ENCODE peak calls at places on chromosomes 3 and 15, in nine cellular contexts. K is AG10803; P is AG09309; E is coronary artery; M is AG04450; A is B cell; U is GM23338; W is activated CD8-positive, alpha-beta T cell treated with anti-CD3 and anti-CD28 coated beads for 36 hours; G is A549. F is an unnamed sample.

GRCh38 chr15:87498545-87498944 is 758.0 kb downstream of the NTRK3 start:
- DNase-seq in K (peak), M (peak), E (no peak), W (no peak), U (no peak), A (no peak), P (no peak), G (no peak), F (no peak)

GRCh38 chr3:185549111-185549510 is 3.3 kb downstream of the LIPH start:
- DNase-seq in G (peak), U (no peak), K (peak), M (peak), P (peak), A (no peak), W (no peak), E (no peak), F (no peak)

GRCh38 chr15:50210462-50211264 is 28.7 kb downstream of the SLC27A2 start:
- DNase-seq in G (no peak), U (no peak), A (no peak), W (no peak), P (no peak), K (no peak), E (no peak), M (no peak), F (no peak)

GRCh38 chr15:67010898-67011619 is 54.3 kb upstream of the SMAD3 start:
- DNase-seq in K (peak), U (peak), P (no peak), E (no peak), W (no peak), A (no peak), M (no peak), G (no peak), F (no peak)

GRCh38 chr3:15637131-15637951 is 35.8 kb downstream of the BTD start:
- DNase-seq in K (no peak), W (peak), A (no peak), U (no peak), M (no peak), G (no peak), E (no peak), P (no peak), F (no peak)

GRCh38 chr3:33231755-33232465 is 13.3 kb upstream of the SUSD5 start:
- DNase-seq in E (no peak), A (no peak), M (no peak), P (no peak), G (no peak), K (no peak), U (peak), W (no peak), F (no peak)

GRCh38 chr15:98743177-98743576 is 94.8 kb downstream of the IGF1R start:
- DNase-seq in U (no peak), G (no peak), W (no peak), K (no peak), E (no peak), M (no peak), A (no peak), P (no peak), F (no peak)

GRCh38 chr15:100426893-100427292 is 85.1 kb upstream of the ADAMTS17 start:
- DNase-seq in G (no peak), K (no peak), W (no peak), U (no peak), A (no peak), P (no peak), M (no peak), E (no peak), F (no peak)

GRCh38 chr3:197590313-197590962 is 34.7 kb upstream of the BDH1 start:
- DNase-seq in K (no peak), G (no peak), W (peak), M (no peak), A (no peak), P (no peak), E (no peak), U (no peak), F (no peak)

GRCh38 chr3:48086736-48087470 is 70.7 kb upstream of the MAP4 start:
- DNase-seq in U (no peak), M (peak), E (no peak), W (no peak), A (no peak), K (peak), G (peak), P (no peak), F (no peak)

GRCh38 chr15:101022306-101022705 is 103.1 kb downstream of the LRRK1 start:
- DNase-seq in W (no peak), P (no peak), A (no peak), M (no peak), U (no peak), K (no peak), E (peak), G (no peak), F (no peak)

GRCh38 chr15:25332306-25332705 is 106.5 kb downstream of the UBE3A start:
- DNase-seq in P (no peak), E (no peak), U (no peak), K (no peak), A (no peak), W (no peak), G (no peak), M (no peak), F (no peak)

GRCh38 chr3:106711650-106712049 is 665.6 kb upstream of the CCDC54 start:
- DNase-seq in E (no peak), U (no peak), W (no peak), K (peak), P (peak), M (no peak), G (no peak), A (no peak), F (no peak)

GRCh38 chr15:80433836-80434235 is 29.7 kb downstream of the ARNT2 start:
- DNase-seq in E (no peak), M (no peak), W (no peak), K (no peak), A (no peak), G (no peak), U (no peak), P (no peak), F (no peak)

GRCh38 chr15:23866832-23867231 is 179.7 kb upstream of the NDN start:
- DNase-seq in P (no peak), K (no peak), G (peak), E (no peak), U (peak), A (no peak), M (no peak), W (no peak), F (no peak)

GRCh38 chr3:12750658-12751071 is 8.4 kb downstream of the TMEM40 start:
- DNase-seq in E (no peak), A (no peak), W (peak), U (no peak), M (no peak), K (peak), P (peak), G (no peak), F (no peak)

GRCh38 chr15:27025411-27026051 is 54.5 kb downstream of the GABRG3 start:
- DNase-seq in E (no peak), K (no peak), U (no peak), G (no peak), W (no peak), P (no peak), A (no peak), M (no peak), F (no peak)

GRCh38 chr15:35624881-35625280 is 78.9 kb upstream of the DPH6 start:
- DNase-seq in G (no peak), A (no peak), K (peak), P (peak), M (peak), U (no peak), E (peak), W (no peak), F (no peak)

GRCh38 chr3:127686512-127686894 is 13.8 kb downstream of the ABTB1 start:
- DNase-seq in E (no peak), A (no peak), M (no peak), G (no peak), U (no peak), P (no peak), W (no peak), K (no peak), F (no peak)
- TF ChIP-seq CTCF in E (no peak), A (no peak), M (no peak), G (no peak), U (no peak), P (no peak), W (peak), K (no peak), F (no peak)

GRCh38 chr3:124346487-124346886 is 354.6 kb upstream of the ROPN1 start:
- DNase-seq in W (no peak), G (no peak), U (no peak), E (no peak), A (no peak), K (no peak), P (no peak), M (no peak), F (no peak)

GRCh38 chr3:124347418-124347817 is 355.5 kb upstream of the ROPN1 start:
- DNase-seq in G (no peak), M (no peak), E (no peak), P (no peak), U (no peak), W (no peak), K (no peak), A (no peak), F (no peak)

GRCh38 chr3:124345845-124346244 is 353.9 kb upstream of the ROPN1 start:
- DNase-seq in U (no peak), E (no peak), G (no peak), W (no peak), K (no peak), A (no peak), M (no peak), P (no peak), F (no peak)

GRCh38 chr3:124352143-124352528 is 360.2 kb upstream of the ROPN1 start:
- DNase-seq in G (no peak), E (no peak), U (no peak), M (no peak), P (no peak), K (no peak), A (no peak), W (no peak), F (no peak)

DNA sequence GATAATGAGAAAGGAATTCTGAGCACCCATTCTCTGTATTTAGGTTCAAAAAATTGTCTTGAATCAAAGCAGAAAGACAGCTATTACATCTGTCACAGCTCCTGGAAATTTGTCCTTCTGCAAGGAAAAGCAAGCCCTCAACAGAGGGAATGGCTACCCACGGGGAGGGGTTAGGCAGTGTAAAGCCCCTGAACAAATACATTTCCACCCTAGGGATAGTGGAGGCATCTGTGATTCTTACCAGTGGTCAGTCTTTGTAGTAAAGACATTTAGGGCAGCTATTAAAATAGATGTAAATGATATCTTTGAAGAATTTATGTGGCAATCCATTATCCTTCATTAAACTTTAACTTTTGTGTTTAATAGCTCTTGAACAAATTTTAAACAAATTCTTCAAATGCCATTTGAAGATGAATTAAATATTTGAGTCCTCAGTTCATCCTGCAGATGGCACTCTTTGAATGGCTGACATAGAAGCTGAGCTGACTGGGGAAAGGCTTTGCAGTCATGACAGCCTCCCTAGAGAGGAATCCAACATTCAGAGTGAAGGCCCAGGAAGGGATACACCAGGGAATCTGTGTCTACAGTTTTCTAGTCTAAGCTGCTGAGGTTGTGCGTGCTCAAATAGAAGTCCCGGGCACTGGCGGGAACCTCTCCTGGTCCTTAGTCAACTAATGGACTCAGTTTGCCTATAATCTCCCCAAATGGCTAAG is 359.7 kb upstream of the ROPN1 start:
- DNase-seq in U (peak), M (peak), W (no peak), P (peak), A (no peak), E (no peak), K (peak), G (peak), F (peak)
- TF ChIP-seq CTCF in U (peak), M (peak), W (no peak), P (peak), A (no peak), E (peak), K (peak), G (peak), F (peak)

GRCh38 chr15:40003491-40003916 is 35.5 kb downstream of the SRP14 start:
- DNase-seq in P (no peak), E (no peak), M (no peak), K (no peak), W (no peak), U (no peak), A (no peak), G (no peak), F (no peak)
- TF ChIP-seq CTCF in P (no peak), E (no peak), M (no peak), K (no peak), W (no peak), U (no peak), A (no peak), G (no peak), F (no peak)

DNA sequence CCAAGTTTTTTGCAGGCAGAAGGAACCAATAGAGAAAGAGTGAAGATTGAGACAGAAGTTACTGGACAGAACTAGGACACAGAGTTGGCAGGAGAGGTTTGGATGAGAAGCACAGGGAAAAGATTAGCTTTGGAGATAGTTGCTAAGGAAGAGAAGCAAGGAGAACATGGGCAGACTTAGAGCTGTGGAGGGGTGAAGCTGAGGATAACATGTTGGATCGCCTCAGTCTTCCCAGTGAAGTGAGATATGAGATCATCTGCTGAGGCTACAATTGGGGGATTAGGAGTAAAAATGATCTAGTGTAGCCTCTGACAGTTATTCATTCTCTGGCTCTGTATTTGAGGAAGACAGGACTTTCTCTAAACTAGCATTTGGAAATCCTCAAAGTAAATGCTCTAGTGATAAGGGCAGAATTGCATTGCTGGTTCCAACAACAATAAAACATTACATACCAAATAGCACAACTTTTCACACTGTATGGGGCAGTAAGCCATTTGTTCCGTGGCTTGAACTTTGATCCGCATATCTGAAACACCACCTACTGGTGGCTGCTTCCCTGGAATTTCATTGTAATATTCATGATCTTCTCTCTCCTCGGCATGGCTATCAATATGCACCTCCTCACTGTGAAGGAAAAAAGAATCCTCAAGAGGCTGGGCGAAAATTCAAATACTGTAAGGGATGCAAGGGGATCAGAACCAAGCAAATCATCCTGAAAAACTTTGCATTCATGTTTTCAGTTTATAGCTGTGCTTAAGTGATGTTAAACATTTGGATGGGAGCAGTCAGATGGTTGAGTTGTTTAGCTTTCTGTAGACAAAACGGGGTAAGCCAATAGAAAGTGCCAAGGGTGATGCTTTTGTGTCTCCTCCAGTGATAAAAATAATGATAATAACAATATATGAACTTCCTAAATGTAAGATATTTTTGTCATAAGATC is 22.2 kb upstream of the EID1 start:
- DNase-seq in E (no peak), G (peak), W (no peak), P (peak), U (peak), M (no peak), K (peak), A (no peak), F (no peak)
- TF ChIP-seq CTCF in E (no peak), G (peak), W (no peak), P (peak), U (peak), M (peak), K (peak), A (no peak), F (peak)

GRCh38 chr3:143002727-143003126 is 1.4 kb downstream of the U2SURP start:
- DNase-seq in A (no peak), P (no peak), G (no peak), W (no peak), M (no peak), E (no peak), K (no peak), U (no peak), F (no peak)

GRCh38 chr3:143002083-143002712 is 828 bp downstream of the U2SURP start:
- DNase-seq in A (no peak), U (peak), W (peak), G (peak), E (no peak), P (no peak), K (peak), M (no peak), F (peak)

GRCh38 chr3:143001034-143001368 is 369 bp upstream of the U2SURP start:
- DNase-seq in M (no peak), E (no peak), P (no peak), A (no peak), G (no peak), U (no peak), K (no peak), W (peak), F (peak)

GRCh38 chr3:143000525-143000924 is 845 bp upstream of the U2SURP start:
- DNase-seq in W (no peak), M (no peak), P (no peak), G (no peak), E (no peak), K (peak), U (peak), A (no peak), F (no peak)

DNA sequence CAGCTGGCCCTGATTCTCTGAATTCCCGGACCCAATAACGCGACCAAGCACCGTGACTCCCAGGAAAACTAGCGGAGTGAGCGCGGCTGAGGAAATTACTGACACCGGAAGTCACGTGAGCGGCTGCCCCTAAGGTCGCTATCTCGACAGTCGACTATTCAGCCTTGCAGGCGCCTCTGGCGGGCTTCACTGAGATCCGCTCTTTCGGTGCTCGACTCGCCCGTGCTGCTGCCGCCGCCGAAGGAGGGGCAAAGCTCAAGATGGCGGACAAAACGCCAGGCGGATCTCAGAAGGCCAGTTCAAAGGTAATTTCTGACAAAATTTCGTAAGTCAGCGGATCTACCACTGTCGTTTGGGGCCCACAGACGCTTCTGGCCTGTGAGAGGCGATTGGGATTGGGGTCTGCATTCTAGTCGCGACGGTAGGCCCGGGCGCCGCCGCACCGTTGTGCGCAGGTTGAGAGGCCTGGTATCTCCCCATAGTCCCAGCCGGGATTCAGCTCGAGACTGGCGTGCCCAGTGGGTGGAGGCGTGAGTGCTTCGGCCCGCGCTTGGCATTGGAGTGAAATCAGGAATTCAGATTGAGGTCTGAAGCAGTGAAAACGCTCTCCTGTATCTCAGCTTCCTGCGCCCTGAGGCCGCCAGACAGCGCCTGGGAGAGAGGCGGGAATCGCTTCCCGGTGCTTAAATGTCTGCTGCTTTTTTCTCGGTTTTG is at the start of gene U2SURP:
- DNase-seq in E (peak), P (peak), K (peak), M (peak), A (peak), U (peak), W (peak), G (peak), F (peak)
- TF ChIP-seq CTCF in E (no peak), P (no peak), K (no peak), M (peak), A (no peak), U (no peak), W (no peak), G (no peak), F (no peak)